ENCODE peak calls at places on chromosome 16, in four cellular contexts. J, D, P and V are unnamed samples.

GRCh38 chr16:25035494-25036405 is 20.6 kb upstream of the ARHGAP17 start:
- DNase-seq in J (no peak), D (no peak), P (no peak), V (no peak)

GRCh38 chr16:565420-566330 is 1.1 kb upstream of the NHLRC4 start:
- DNase-seq in J (no peak), D (no peak), P (no peak), V (no peak)

GRCh38 chr16:10661236-10661635 is 33.5 kb downstream of the TEKT5 start:
- DNase-seq in J (no peak), D (no peak), P (no peak), V (no peak)

GRCh38 chr16:85473326-85473725 is 139.8 kb upstream of the GSE1 start:
- DNase-seq in J (no peak), D (no peak), P (no peak), V (no peak)

GRCh38 chr16:88448461-88449266 is 4.4 kb upstream of the ZFPM1 start:
- DNase-seq in J (no peak), D (no peak), P (no peak), V (no peak)

GRCh38 chr16:31785126-31785525 is 88.5 kb upstream of the ZNF267 start:
- DNase-seq in J (no peak), D (no peak), P (no peak), V (no peak)

GRCh38 chr16:58306327-58306726 is 11.5 kb upstream of the PRSS54 start:
- DNase-seq in J (no peak), D (peak), P (peak), V (peak)

GRCh38 chr16:80852261-80852872 is 48.0 kb upstream of the CDYL2 start:
- DNase-seq in J (no peak), D (peak), P (no peak), V (no peak)

GRCh38 chr16:84933774-84934571 is 77.4 kb downstream of the ZDHHC7 start:
- DNase-seq in J (no peak), D (no peak), P (peak), V (no peak)

GRCh38 chr16:23504453-23505179 is 5.7 kb downstream of the GGA2 start:
- DNase-seq in J (peak), D (peak), P (peak), V (no peak)

GRCh38 chr16:88192601-88193000 is 190.2 kb upstream of the ZNF469 start:
- DNase-seq in J (no peak), D (no peak), P (no peak), V (no peak)

GRCh38 chr16:56301391-56301850 is 110.1 kb downstream of the GNAO1 start:
- DNase-seq in J (no peak), D (peak), P (no peak), V (no peak)

DNA sequence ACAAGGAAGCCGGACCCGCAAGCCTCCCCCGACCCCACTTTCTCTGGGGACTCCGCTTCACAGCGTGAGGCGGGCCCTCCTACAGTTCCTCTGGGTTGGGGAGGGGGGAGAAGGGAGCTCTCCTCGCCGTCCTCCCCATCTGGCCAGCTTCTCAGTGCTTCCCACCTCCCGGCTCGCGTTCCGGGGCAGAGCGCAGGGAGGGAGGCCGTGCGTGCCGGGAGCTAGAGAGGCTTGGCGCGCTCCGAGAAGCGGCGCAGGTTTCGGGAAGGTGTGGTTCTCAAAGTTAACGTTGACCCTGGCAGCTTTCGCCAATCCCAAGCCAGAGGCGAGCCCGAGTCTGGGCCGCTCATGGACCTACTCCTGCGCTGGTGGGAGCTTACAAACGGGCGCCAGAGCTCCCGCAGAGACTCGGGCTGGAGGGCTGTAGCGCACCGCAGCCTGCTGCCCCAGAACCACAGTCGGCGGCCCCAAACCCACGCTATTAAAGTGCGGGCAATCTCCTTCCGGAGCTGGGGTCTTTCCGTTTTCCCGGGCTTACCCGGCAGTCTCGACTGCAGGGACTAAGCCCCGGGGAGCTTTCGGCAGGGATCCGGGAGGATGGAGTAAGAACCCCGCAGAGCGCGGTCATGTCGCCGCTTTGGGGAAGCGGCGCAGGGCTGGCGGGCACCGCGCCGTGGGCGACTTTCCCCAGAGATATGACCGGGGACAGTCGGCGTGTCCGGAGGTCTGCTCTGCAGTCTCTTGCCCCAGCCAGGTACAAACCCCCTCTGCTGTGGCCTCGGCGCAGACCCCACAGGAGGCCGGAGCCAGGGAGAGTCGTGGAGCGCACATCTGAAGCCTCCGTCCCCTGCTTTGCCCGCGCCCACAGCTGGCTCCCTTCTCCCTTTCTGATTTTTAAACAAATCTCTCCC is 797 bp downstream of the CDH11 start:
- DNase-seq in J (peak), D (peak), P (no peak), V (no peak)
- H3K4me3 ChIP-seq in J (peak), D (peak), P (no peak), V (no peak)

GRCh38 chr16:49977427-49977826 is 47.6 kb upstream of the CNEP1R1 start:
- DNase-seq in J (no peak), D (no peak), P (no peak), V (no peak)
- TF ChIP-seq CTCF in J (no peak), D (no peak), P (no peak), V (no peak)

GRCh38 chr16:3874242-3874641 is 6.3 kb downstream of the CREBBP start:
- DNase-seq in J (no peak), D (no peak), P (no peak), V (no peak)
- H3K4me3 ChIP-seq in J (no peak), D (no peak), P (no peak), V (no peak)

GRCh38 chr16:66344533-66345145 is 21.9 kb upstream of the CDH5 start:
- DNase-seq in J (no peak), D (peak), P (peak), V (no peak)
- TF ChIP-seq CTCF in J (peak), D (peak), P (peak), V (peak)

GRCh38 chr16:19147627-19148026 is 20.4 kb upstream of the SYT17 start:
- DNase-seq in J (no peak), D (no peak), P (no peak), V (no peak)
- H3K4me3 ChIP-seq in J (no peak), D (no peak), P (no peak), V (no peak)

DNA sequence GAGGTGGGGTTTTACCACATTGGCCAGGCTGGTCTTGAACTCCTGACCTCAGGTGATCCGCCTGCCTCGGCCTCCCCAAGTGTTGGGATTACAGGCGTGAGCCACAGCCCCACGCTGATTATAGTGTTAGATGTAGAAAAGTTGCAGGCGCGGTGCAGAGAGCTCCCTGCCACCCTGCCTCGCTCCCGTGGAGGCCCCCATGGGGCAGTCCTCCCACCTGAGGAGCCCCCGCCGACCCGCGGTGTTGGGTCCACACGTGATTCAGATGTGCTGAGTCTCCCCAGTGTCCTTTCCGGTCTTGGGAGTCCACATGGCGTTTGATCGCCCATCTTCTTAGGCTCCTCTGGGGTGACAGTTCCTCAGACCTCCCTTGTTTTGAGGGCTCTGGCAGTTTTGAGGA is 5.2 kb upstream of the RPL13 start:
- DNase-seq in J (no peak), D (no peak), P (no peak), V (no peak)
- TF ChIP-seq CTCF in J (no peak), D (no peak), P (no peak), V (no peak)

GRCh38 chr16:86515780-86516617 is 5.7 kb downstream of the FOXF1 start:
- DNase-seq in J (no peak), D (peak), P (no peak), V (no peak)
- H3K4me3 ChIP-seq in J (no peak), D (peak), P (no peak), V (no peak)